ENCODE peak calls at places on chromosomes 1 and 21, in eight cellular contexts. P, Z, M, V, W, R, E and O are unnamed samples.

GRCh38 chr1:32068891-32069590 is 3.7 kb upstream of the TMEM39B start:
- DNase-seq in P (no peak), Z (no peak), M (no peak), V (no peak), W (peak; percentile 59), R (no peak), E (no peak), O (no peak)

GRCh38 chr1:34055828-34056227 is 109.2 kb downstream of the CSMD2 start:
- DNase-seq in P (no peak), Z (no peak), M (no peak), V (no peak), W (no peak), R (no peak), E (no peak), O (no peak)

GRCh38 chr1:2523191-2523890 is 3.1 kb downstream of the PANK4 start:
- DNase-seq in P (no peak), Z (no peak), M (no peak), V (no peak), W (peak; percentile 65), R (no peak), E (no peak), O (no peak)

GRCh38 chr1:37035014-37035686 is 835 bp upstream of the GRIK3 start:
- DNase-seq in P (no peak), Z (no peak), M (no peak), V (no peak), W (peak; percentile 67), R (no peak), E (no peak), O (no peak)

GRCh38 chr1:78122389-78122788 is 76.6 kb downstream of the GIPC2 start:
- DNase-seq in P (no peak), Z (no peak), M (no peak), V (no peak), W (no peak), R (no peak), E (no peak), O (no peak)

GRCh38 chr1:225949041-225949440 is 8.0 kb upstream of the LEFTY2 start:
- DNase-seq in P (no peak), Z (no peak), M (no peak), V (no peak), W (no peak), R (no peak), E (no peak), O (no peak)

GRCh38 chr1:85406887-85407593 is 57.9 kb downstream of the DDAH1 start:
- DNase-seq in P (peak; percentile 68), Z (peak; percentile 33), M (peak; percentile 69), V (no peak), W (no peak), R (no peak), E (peak; percentile 76), O (no peak)

GRCh38 chr1:201153474-201154388 is 543 bp downstream of the TMEM9 start:
- DNase-seq in P (no peak), Z (no peak), M (no peak), V (no peak), W (peak; percentile 64), R (peak; percentile 88), E (no peak), O (no peak)

GRCh38 chr1:36369061-36369470 is 16.7 kb downstream of the STK40 start:
- DNase-seq in P (peak; percentile 52), Z (peak; percentile 43), M (peak; percentile 57), V (peak; percentile 84), W (peak; percentile 95), R (peak; percentile 89), E (peak; percentile 47), O (no peak)

GRCh38 chr1:115454835-115455511 is 116.9 kb upstream of the NGF start:
- DNase-seq in P (no peak), Z (no peak), M (no peak), V (no peak), W (no peak), R (no peak), E (no peak), O (no peak)

GRCh38 chr21:28336299-28336698 is 656.4 kb downstream of the LTN1 start:
- DNase-seq in P (peak; percentile 11), Z (no peak), M (peak; percentile 16), V (peak; percentile 22), W (peak; percentile 70), R (no peak), E (no peak), O (no peak)

GRCh38 chr21:41478319-41479177 is 29.4 kb downstream of the TMPRSS2 start:
- DNase-seq in P (no peak), Z (no peak), M (no peak), V (no peak), W (peak; percentile 16), R (no peak), E (no peak), O (no peak)

GRCh38 chr1:241423541-241424479 is 66.8 kb upstream of the RGS7 start:
- DNase-seq in P (no peak), Z (no peak), M (no peak), V (peak; percentile 81), W (peak; percentile 78), R (no peak), E (no peak), O (no peak)

GRCh38 chr1:234659538-234659937 is 49.6 kb upstream of the IRF2BP2 start:
- DNase-seq in P (peak; percentile 83), Z (peak; percentile 69), M (peak; percentile 30), V (no peak), W (no peak), R (peak; percentile 45), E (no peak), O (no peak)

GRCh38 chr1:211944733-211945500 is 90.4 kb downstream of the INTS7 start:
- DNase-seq in P (peak; percentile 93), Z (no peak), M (peak; percentile 94), V (no peak), W (peak; percentile 70), R (no peak), E (no peak), O (no peak)

GRCh38 chr1:16019580-16020277 is 1.9 kb upstream of the HSPB7 start:
- DNase-seq in P (no peak), Z (no peak), M (no peak), V (peak; percentile 59), W (no peak), R (no peak), E (no peak), O (no peak)

GRCh38 chr1:27872059-27872801 is at the start of gene THEMIS2:
- DNase-seq in P (no peak), Z (no peak), M (no peak), V (peak; percentile 98), W (peak; percentile 86), R (peak; percentile 82), E (no peak), O (peak; percentile 63)

GRCh38 chr1:162404550-162405160 is 7.3 kb downstream of the SH2D1B start:
- DNase-seq in P (no peak), Z (no peak), M (no peak), V (no peak), W (no peak), R (no peak), E (no peak), O (no peak)

GRCh38 chr1:109639841-109640184 is 16.1 kb upstream of the GSTM4 start:
- DNase-seq in P (no peak), Z (no peak), M (no peak), V (no peak), W (no peak), R (no peak), E (no peak), O (peak; percentile 0)

GRCh38 chr1:2606004-2606805 is 19.6 kb downstream of the PRXL2B start:
- DNase-seq in P (no peak), Z (no peak), M (no peak), V (peak; percentile 30), W (no peak), R (no peak), E (no peak), O (no peak)

GRCh38 chr1:216193839-216194443 is 229.3 kb downstream of the USH2A start:
- DNase-seq in P (no peak), Z (no peak), M (no peak), V (no peak), W (peak; percentile 46), R (no peak), E (no peak), O (no peak)
- TF ChIP-seq REST in P (no peak), Z (no peak), M (no peak), V (no peak), W (no peak), R (no peak), E (no peak), O (no peak)

DNA sequence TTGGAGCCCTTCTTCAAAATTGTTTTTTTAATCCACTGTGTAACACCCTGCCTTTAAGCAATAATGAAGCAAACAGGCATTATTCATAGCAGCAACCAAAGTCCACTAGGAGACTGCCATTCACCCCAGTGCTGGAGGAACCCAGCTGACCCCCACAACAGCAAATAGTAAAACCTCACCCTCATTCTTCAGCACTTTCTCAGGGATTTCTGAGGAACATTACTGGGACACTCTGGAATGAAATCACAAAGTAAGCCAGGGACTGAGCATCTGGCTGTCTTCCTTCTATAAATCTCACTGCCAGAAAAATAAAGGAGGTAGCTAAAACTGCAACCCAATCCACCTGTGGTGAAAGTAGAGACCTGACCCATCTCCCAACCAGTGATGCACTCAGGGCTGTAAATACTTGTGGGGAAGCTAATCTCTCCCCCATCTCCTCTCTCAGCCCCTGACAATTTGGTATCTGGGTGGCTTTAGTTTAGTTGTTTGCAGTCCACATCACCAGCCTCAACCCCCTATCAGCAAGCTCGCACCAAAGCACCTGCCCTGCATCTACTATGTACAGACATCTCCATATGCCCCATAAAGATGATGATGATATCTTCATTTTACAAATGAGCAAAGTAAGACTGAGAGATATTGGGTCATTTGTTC is 47.1 kb downstream of the COL6A1 start:
- DNase-seq in P (no peak), Z (no peak), M (no peak), V (no peak), W (no peak), R (no peak), E (no peak), O (no peak)
- TF ChIP-seq REST in P (no peak), Z (no peak), M (no peak), V (no peak), W (no peak), R (no peak), E (no peak), O (no peak)

GRCh38 chr1:56548566-56548965 is 30.8 kb downstream of the PLPP3 start:
- DNase-seq in P (no peak), Z (no peak), M (no peak), V (no peak), W (no peak), R (no peak), E (no peak), O (no peak)
- TF ChIP-seq REST in P (no peak), Z (no peak), M (no peak), V (no peak), W (no peak), R (no peak), E (no peak), O (no peak)

DNA sequence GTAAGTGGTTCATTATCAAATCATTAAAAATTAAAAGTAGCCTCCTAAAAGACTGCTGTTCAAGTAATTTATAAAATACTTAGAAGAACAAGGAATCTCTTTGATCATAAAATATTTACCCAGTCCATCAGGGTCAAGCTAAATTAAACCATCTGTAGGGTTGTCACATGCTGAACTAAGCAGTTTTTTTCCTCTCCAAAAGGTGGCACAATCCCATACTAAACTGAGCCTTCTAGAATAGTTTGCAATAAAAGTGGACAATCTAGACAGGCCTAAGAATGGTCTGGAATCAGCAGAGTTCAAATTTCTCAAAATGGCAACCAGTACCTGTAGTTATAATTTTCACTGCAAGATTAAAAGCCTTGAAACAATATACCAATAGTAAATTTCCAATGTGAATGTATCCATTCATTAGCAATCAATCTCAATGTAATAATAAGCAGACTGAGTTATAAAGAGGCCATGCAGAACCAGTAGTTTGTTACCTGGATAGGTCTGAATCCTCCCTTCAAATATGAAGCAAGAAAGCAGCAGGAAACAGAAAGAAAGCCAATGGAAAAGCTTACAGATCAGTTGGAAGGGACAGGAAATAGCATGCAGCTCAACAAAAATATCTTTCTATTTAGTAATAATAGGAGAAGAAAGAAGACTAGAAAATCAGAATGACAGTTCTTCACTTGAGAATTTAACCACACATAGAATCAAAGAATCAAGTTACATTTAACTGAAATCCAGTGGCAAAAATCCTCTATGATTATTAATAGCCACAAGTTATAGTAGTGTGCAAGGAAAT is 194.6 kb downstream of the EIF4G3 start:
- DNase-seq in P (peak; percentile 14), Z (no peak), M (peak; percentile 28), V (peak; percentile 29), W (peak; percentile 21), R (peak; percentile 34), E (peak; percentile 18), O (no peak)
- TF ChIP-seq REST in P (no peak), Z (no peak), M (no peak), V (no peak), W (no peak), R (no peak), E (no peak), O (no peak)